ENCODE peak calls at places on chromosomes 1 and 21, in eight cellular contexts. One of them, this sample, is unnamed.

GRCh38 chr1:151596166-151596933 is 15.5 kb upstream of the SNX27 start:
- DNase-seq in BJ: no peak
- DNase-seq in A549: peak
- DNase-seq in left ventricle myocardium inferior: no peak
- DNase-seq in cardiac muscle cell: no peak
- DNase-seq in cardiac fibroblast: peak
- DNase-seq in activated CD8-positive, alpha-beta T cell treated with anti-CD3 and anti-CD28 coated beads for 36 hours: no peak
- DNase-seq in RWPE1: peak
- DNase-seq in this sample: no peak

GRCh38 chr1:182087304-182087703 is 25.8 kb upstream of the ZNF648 start:
- DNase-seq in cardiac muscle cell: no peak
- DNase-seq in left ventricle myocardium inferior: no peak
- DNase-seq in A549: no peak
- DNase-seq in RWPE1: no peak
- DNase-seq in BJ: no peak
- DNase-seq in activated CD8-positive, alpha-beta T cell treated with anti-CD3 and anti-CD28 coated beads for 36 hours: no peak
- DNase-seq in cardiac fibroblast: no peak
- DNase-seq in this sample: no peak

GRCh38 chr1:151992345-151993083 is 1.1 kb downstream of the S100A10 start:
- DNase-seq in A549: peak
- DNase-seq in activated CD8-positive, alpha-beta T cell treated with anti-CD3 and anti-CD28 coated beads for 36 hours: peak
- DNase-seq in left ventricle myocardium inferior: peak
- DNase-seq in RWPE1: peak
- DNase-seq in cardiac fibroblast: peak
- DNase-seq in BJ: peak
- DNase-seq in cardiac muscle cell: no peak
- DNase-seq in this sample: peak

GRCh38 chr1:230243583-230244377 is 176.7 kb downstream of the GALNT2 start:
- DNase-seq in A549: no peak
- DNase-seq in cardiac fibroblast: peak
- DNase-seq in left ventricle myocardium inferior: no peak
- DNase-seq in BJ: no peak
- DNase-seq in cardiac muscle cell: no peak
- DNase-seq in activated CD8-positive, alpha-beta T cell treated with anti-CD3 and anti-CD28 coated beads for 36 hours: no peak
- DNase-seq in RWPE1: peak
- DNase-seq in this sample: no peak

GRCh38 chr1:230394741-230395140 is 31.4 kb downstream of the PGBD5 start:
- DNase-seq in activated CD8-positive, alpha-beta T cell treated with anti-CD3 and anti-CD28 coated beads for 36 hours: no peak
- DNase-seq in RWPE1: no peak
- DNase-seq in BJ: no peak
- DNase-seq in cardiac fibroblast: no peak
- DNase-seq in cardiac muscle cell: no peak
- DNase-seq in A549: no peak
- DNase-seq in left ventricle myocardium inferior: no peak
- DNase-seq in this sample: no peak

GRCh38 chr1:36824390-36824861 is 209.9 kb downstream of the GRIK3 start:
- DNase-seq in A549: no peak
- DNase-seq in left ventricle myocardium inferior: no peak
- DNase-seq in RWPE1: no peak
- DNase-seq in BJ: no peak
- DNase-seq in cardiac muscle cell: peak
- DNase-seq in activated CD8-positive, alpha-beta T cell treated with anti-CD3 and anti-CD28 coated beads for 36 hours: no peak
- DNase-seq in cardiac fibroblast: no peak
- DNase-seq in this sample: no peak

GRCh38 chr1:69569983-69570755 is 2.4 kb downstream of the LRRC7 start:
- DNase-seq in cardiac muscle cell: peak
- DNase-seq in BJ: no peak
- DNase-seq in RWPE1: no peak
- DNase-seq in activated CD8-positive, alpha-beta T cell treated with anti-CD3 and anti-CD28 coated beads for 36 hours: no peak
- DNase-seq in left ventricle myocardium inferior: no peak
- DNase-seq in cardiac fibroblast: no peak
- DNase-seq in A549: no peak
- DNase-seq in this sample: no peak

GRCh38 chr1:53942149-53942957 is 3.1 kb downstream of the IFT25 start:
- DNase-seq in cardiac fibroblast: peak
- DNase-seq in activated CD8-positive, alpha-beta T cell treated with anti-CD3 and anti-CD28 coated beads for 36 hours: no peak
- DNase-seq in cardiac muscle cell: no peak
- DNase-seq in A549: no peak
- DNase-seq in left ventricle myocardium inferior: no peak
- DNase-seq in RWPE1: no peak
- DNase-seq in BJ: no peak
- DNase-seq in this sample: no peak

GRCh38 chr1:55612988-55613387 is 397.8 kb upstream of the USP24 start:
- DNase-seq in activated CD8-positive, alpha-beta T cell treated with anti-CD3 and anti-CD28 coated beads for 36 hours: no peak
- DNase-seq in BJ: no peak
- DNase-seq in A549: no peak
- DNase-seq in left ventricle myocardium inferior: no peak
- DNase-seq in cardiac fibroblast: no peak
- DNase-seq in cardiac muscle cell: no peak
- DNase-seq in RWPE1: no peak
- DNase-seq in this sample: no peak

GRCh38 chr1:66399888-66400529 is 133.9 kb upstream of the SGIP1 start:
- DNase-seq in BJ: no peak
- DNase-seq in left ventricle myocardium inferior: no peak
- DNase-seq in cardiac muscle cell: no peak
- DNase-seq in activated CD8-positive, alpha-beta T cell treated with anti-CD3 and anti-CD28 coated beads for 36 hours: no peak
- DNase-seq in A549: no peak
- DNase-seq in RWPE1: no peak
- DNase-seq in cardiac fibroblast: peak
- DNase-seq in this sample: no peak

GRCh38 chr1:51421961-51422360 is 91.6 kb upstream of the TTC39A start:
- DNase-seq in cardiac fibroblast: peak
- DNase-seq in BJ: peak
- DNase-seq in A549: peak
- DNase-seq in RWPE1: peak
- DNase-seq in left ventricle myocardium inferior: no peak
- DNase-seq in cardiac muscle cell: peak
- DNase-seq in activated CD8-positive, alpha-beta T cell treated with anti-CD3 and anti-CD28 coated beads for 36 hours: no peak
- DNase-seq in this sample: peak

GRCh38 chr1:10107985-10108663 is 75.4 kb downstream of the UBE4B start:
- DNase-seq in activated CD8-positive, alpha-beta T cell treated with anti-CD3 and anti-CD28 coated beads for 36 hours: no peak
- DNase-seq in left ventricle myocardium inferior: no peak
- DNase-seq in cardiac muscle cell: peak
- DNase-seq in A549: no peak
- DNase-seq in RWPE1: peak
- DNase-seq in cardiac fibroblast: peak
- DNase-seq in BJ: peak
- DNase-seq in this sample: peak

GRCh38 chr1:23101891-23102688 is 66.6 kb downstream of the LUZP1 start:
- DNase-seq in cardiac fibroblast: peak
- DNase-seq in A549: no peak
- DNase-seq in activated CD8-positive, alpha-beta T cell treated with anti-CD3 and anti-CD28 coated beads for 36 hours: no peak
- DNase-seq in left ventricle myocardium inferior: no peak
- DNase-seq in cardiac muscle cell: no peak
- DNase-seq in BJ: no peak
- DNase-seq in RWPE1: peak
- DNase-seq in this sample: no peak

GRCh38 chr1:226634156-226634588 is 85.6 kb downstream of the STUM start:
- DNase-seq in A549: peak
- DNase-seq in BJ: no peak
- DNase-seq in cardiac muscle cell: peak
- DNase-seq in RWPE1: peak
- DNase-seq in left ventricle myocardium inferior: peak
- DNase-seq in activated CD8-positive, alpha-beta T cell treated with anti-CD3 and anti-CD28 coated beads for 36 hours: peak
- DNase-seq in cardiac fibroblast: peak
- DNase-seq in this sample: peak

GRCh38 chr1:89670168-89670567 is 37.2 kb downstream of the LRRC8C start:
- DNase-seq in cardiac fibroblast: peak
- DNase-seq in cardiac muscle cell: no peak
- DNase-seq in activated CD8-positive, alpha-beta T cell treated with anti-CD3 and anti-CD28 coated beads for 36 hours: no peak
- DNase-seq in RWPE1: no peak
- DNase-seq in left ventricle myocardium inferior: no peak
- DNase-seq in BJ: no peak
- DNase-seq in A549: no peak
- DNase-seq in this sample: no peak

GRCh38 chr1:61875198-61875597 is 132.9 kb downstream of the PATJ start:
- DNase-seq in left ventricle myocardium inferior: no peak
- DNase-seq in BJ: no peak
- DNase-seq in activated CD8-positive, alpha-beta T cell treated with anti-CD3 and anti-CD28 coated beads for 36 hours: no peak
- DNase-seq in cardiac fibroblast: no peak
- DNase-seq in RWPE1: no peak
- DNase-seq in cardiac muscle cell: no peak
- DNase-seq in A549: no peak
- DNase-seq in this sample: no peak

GRCh38 chr1:229388876-229389580 is 44.9 kb downstream of the ACTA1 start:
- DNase-seq in RWPE1: no peak
- DNase-seq in activated CD8-positive, alpha-beta T cell treated with anti-CD3 and anti-CD28 coated beads for 36 hours: no peak
- DNase-seq in cardiac muscle cell: no peak
- DNase-seq in cardiac fibroblast: peak
- DNase-seq in A549: no peak
- DNase-seq in BJ: no peak
- DNase-seq in left ventricle myocardium inferior: no peak
- DNase-seq in this sample: peak

GRCh38 chr1:155983191-155984023 is 5.1 kb upstream of the ARHGEF2 start:
- DNase-seq in cardiac fibroblast: peak
- DNase-seq in left ventricle myocardium inferior: peak
- DNase-seq in A549: no peak
- DNase-seq in activated CD8-positive, alpha-beta T cell treated with anti-CD3 and anti-CD28 coated beads for 36 hours: no peak
- DNase-seq in cardiac muscle cell: no peak
- DNase-seq in RWPE1: peak
- DNase-seq in BJ: peak
- DNase-seq in this sample: peak

GRCh38 chr21:44262338-44263048 is 796 bp upstream of the DNMT3L start:
- DNase-seq in RWPE1: no peak
- DNase-seq in left ventricle myocardium inferior: no peak
- DNase-seq in activated CD8-positive, alpha-beta T cell treated with anti-CD3 and anti-CD28 coated beads for 36 hours: no peak
- DNase-seq in cardiac fibroblast: no peak
- DNase-seq in BJ: no peak
- DNase-seq in cardiac muscle cell: no peak
- DNase-seq in A549: no peak
- DNase-seq in this sample: no peak

GRCh38 chr1:54607821-54608220 is 15.5 kb downstream of the FAM151A start:
- DNase-seq in cardiac muscle cell: no peak
- DNase-seq in left ventricle myocardium inferior: no peak
- DNase-seq in BJ: no peak
- DNase-seq in cardiac fibroblast: no peak
- DNase-seq in RWPE1: no peak
- DNase-seq in A549: no peak
- DNase-seq in activated CD8-positive, alpha-beta T cell treated with anti-CD3 and anti-CD28 coated beads for 36 hours: no peak
- DNase-seq in this sample: no peak

GRCh38 chr1:237386362-237387143 is 344.6 kb downstream of the RYR2 start:
- DNase-seq in RWPE1: peak
- DNase-seq in cardiac fibroblast: peak
- DNase-seq in BJ: no peak
- DNase-seq in A549: peak
- DNase-seq in activated CD8-positive, alpha-beta T cell treated with anti-CD3 and anti-CD28 coated beads for 36 hours: no peak
- DNase-seq in cardiac muscle cell: peak
- DNase-seq in left ventricle myocardium inferior: no peak
- DNase-seq in this sample: no peak

GRCh38 chr1:222644649-222645005 is 26.7 kb downstream of the MIA3 start:
- DNase-seq in activated CD8-positive, alpha-beta T cell treated with anti-CD3 and anti-CD28 coated beads for 36 hours: peak
- DNase-seq in RWPE1: peak
- DNase-seq in left ventricle myocardium inferior: no peak
- DNase-seq in A549: no peak
- DNase-seq in cardiac muscle cell: no peak
- DNase-seq in BJ: no peak
- DNase-seq in cardiac fibroblast: no peak
- DNase-seq in this sample: no peak

GRCh38 chr1:160646711-160647328 is at the start of gene SLAMF1:
- DNase-seq in BJ: no peak
- DNase-seq in RWPE1: no peak
- DNase-seq in cardiac fibroblast: peak
- DNase-seq in left ventricle myocardium inferior: no peak
- DNase-seq in cardiac muscle cell: no peak
- DNase-seq in A549: no peak
- DNase-seq in activated CD8-positive, alpha-beta T cell treated with anti-CD3 and anti-CD28 coated beads for 36 hours: peak
- DNase-seq in this sample: no peak

GRCh38 chr21:37263827-37264226 is 3.3 kb downstream of the VPS26C start:
- DNase-seq in RWPE1: no peak
- DNase-seq in A549: no peak
- DNase-seq in cardiac muscle cell: no peak
- DNase-seq in cardiac fibroblast: peak
- DNase-seq in activated CD8-positive, alpha-beta T cell treated with anti-CD3 and anti-CD28 coated beads for 36 hours: no peak
- DNase-seq in BJ: no peak
- DNase-seq in left ventricle myocardium inferior: no peak
- DNase-seq in this sample: no peak

GRCh38 chr1:190376067-190376466 is 101.6 kb downstream of the BRINP3 start:
- DNase-seq in RWPE1: no peak
- DNase-seq in cardiac muscle cell: no peak
- DNase-seq in A549: no peak
- DNase-seq in left ventricle myocardium inferior: no peak
- DNase-seq in BJ: no peak
- DNase-seq in cardiac fibroblast: no peak
- DNase-seq in activated CD8-positive, alpha-beta T cell treated with anti-CD3 and anti-CD28 coated beads for 36 hours: no peak
- DNase-seq in this sample: no peak

GRCh38 chr1:234730542-234731370 is 120.8 kb upstream of the IRF2BP2 start:
- DNase-seq in cardiac muscle cell: no peak
- DNase-seq in A549: no peak
- DNase-seq in left ventricle myocardium inferior: no peak
- DNase-seq in cardiac fibroblast: no peak
- DNase-seq in RWPE1: no peak
- DNase-seq in activated CD8-positive, alpha-beta T cell treated with anti-CD3 and anti-CD28 coated beads for 36 hours: peak
- DNase-seq in BJ: no peak
- DNase-seq in this sample: no peak
- TF ChIP-seq CTCF in cardiac muscle cell: no peak
- TF ChIP-seq CTCF in A549: no peak
- TF ChIP-seq CTCF in left ventricle myocardium inferior: no peak
- TF ChIP-seq CTCF in cardiac fibroblast: no peak
- TF ChIP-seq CTCF in RWPE1: no peak
- TF ChIP-seq CTCF in activated CD8-positive, alpha-beta T cell treated with anti-CD3 and anti-CD28 coated beads for 36 hours: peak
- TF ChIP-seq CTCF in BJ: no peak
- TF ChIP-seq CTCF in this sample: no peak

GRCh38 chr1:15975805-15976680 is at the start of gene ZBTB17:
- DNase-seq in RWPE1: peak
- DNase-seq in activated CD8-positive, alpha-beta T cell treated with anti-CD3 and anti-CD28 coated beads for 36 hours: peak
- DNase-seq in A549: peak
- DNase-seq in BJ: peak
- DNase-seq in left ventricle myocardium inferior: peak
- DNase-seq in cardiac muscle cell: peak
- DNase-seq in cardiac fibroblast: peak
- DNase-seq in this sample: peak
- TF ChIP-seq CTCF in RWPE1: no peak
- TF ChIP-seq CTCF in activated CD8-positive, alpha-beta T cell treated with anti-CD3 and anti-CD28 coated beads for 36 hours: no peak
- TF ChIP-seq CTCF in A549: no peak
- TF ChIP-seq CTCF in BJ: no peak
- TF ChIP-seq CTCF in left ventricle myocardium inferior: no peak
- TF ChIP-seq CTCF in cardiac muscle cell: no peak
- TF ChIP-seq CTCF in cardiac fibroblast: no peak
- TF ChIP-seq CTCF in this sample: no peak

GRCh38 chr1:205449750-205450443 is 5.9 kb downstream of the BLACAT1 start:
- DNase-seq in RWPE1: peak
- DNase-seq in BJ: no peak
- DNase-seq in A549: peak
- DNase-seq in activated CD8-positive, alpha-beta T cell treated with anti-CD3 and anti-CD28 coated beads for 36 hours: peak
- DNase-seq in cardiac muscle cell: peak
- DNase-seq in cardiac fibroblast: peak
- DNase-seq in left ventricle myocardium inferior: no peak
- DNase-seq in this sample: no peak
- TF ChIP-seq CTCF in RWPE1: no peak
- TF ChIP-seq CTCF in BJ: no peak
- TF ChIP-seq CTCF in A549: no peak
- TF ChIP-seq CTCF in activated CD8-positive, alpha-beta T cell treated with anti-CD3 and anti-CD28 coated beads for 36 hours: no peak
- TF ChIP-seq CTCF in cardiac muscle cell: no peak
- TF ChIP-seq CTCF in cardiac fibroblast: no peak
- TF ChIP-seq CTCF in left ventricle myocardium inferior: no peak
- TF ChIP-seq CTCF in this sample: no peak

DNA sequence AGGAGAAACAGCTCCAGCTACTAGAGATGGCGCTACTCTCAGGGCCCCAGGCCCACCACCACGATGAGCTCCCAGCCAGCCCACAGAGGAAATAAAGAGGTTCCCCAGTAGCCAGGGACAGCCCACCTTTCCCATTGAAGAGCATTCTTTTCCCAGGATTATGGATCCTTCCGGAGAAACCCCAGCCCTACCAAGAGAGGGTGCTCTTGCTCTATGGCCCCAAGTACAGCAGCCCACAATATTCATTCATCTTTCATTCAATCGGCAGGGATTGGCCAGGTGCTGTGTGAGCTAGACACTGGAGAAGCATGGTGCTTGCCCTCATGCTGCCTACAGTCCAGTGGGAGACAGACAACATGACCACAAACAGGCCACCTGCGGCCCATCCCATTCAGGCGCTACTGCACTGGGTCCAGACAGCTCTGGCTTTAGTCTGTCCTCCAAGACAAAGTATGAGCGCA is 29.9 kb downstream of the PMVK start:
- DNase-seq in cardiac muscle cell: no peak
- DNase-seq in left ventricle myocardium inferior: no peak
- DNase-seq in RWPE1: peak
- DNase-seq in activated CD8-positive, alpha-beta T cell treated with anti-CD3 and anti-CD28 coated beads for 36 hours: no peak
- DNase-seq in BJ: no peak
- DNase-seq in A549: peak
- DNase-seq in cardiac fibroblast: peak
- DNase-seq in this sample: no peak
- TF ChIP-seq CTCF in cardiac muscle cell: peak
- TF ChIP-seq CTCF in left ventricle myocardium inferior: peak
- TF ChIP-seq CTCF in RWPE1: peak
- TF ChIP-seq CTCF in activated CD8-positive, alpha-beta T cell treated with anti-CD3 and anti-CD28 coated beads for 36 hours: peak
- TF ChIP-seq CTCF in BJ: peak
- TF ChIP-seq CTCF in A549: peak
- TF ChIP-seq CTCF in cardiac fibroblast: peak
- TF ChIP-seq CTCF in this sample: peak